ENCODE peak calls at places on chromosomes 1 and 21, in four cellular contexts. One of them, this sample, is unnamed. For H3K4me1, the result is how much of the 10 kb centered on the place peaks cover.

GRCh38 chr1:22712502-22713271 is 2.0 kb downstream of the EPHB2 start:
- DNase-seq in foreskin keratinocyte: no peak
- DNase-seq in left ventricle myocardium inferior: no peak
- DNase-seq in neural progenitor cell: peak
- DNase-seq in this sample: no peak

GRCh38 chr1:37958690-37959089 is 11.8 kb upstream of the INPP5B start:
- DNase-seq in foreskin keratinocyte: peak
- DNase-seq in left ventricle myocardium inferior: no peak
- DNase-seq in neural progenitor cell: no peak
- DNase-seq in this sample: no peak

GRCh38 chr1:214043167-214043566 is 55.4 kb downstream of the PROX1 start:
- DNase-seq in foreskin keratinocyte: no peak
- DNase-seq in left ventricle myocardium inferior: no peak
- DNase-seq in neural progenitor cell: no peak
- DNase-seq in this sample: no peak

GRCh38 chr1:64745986-64746940 is 1.4 kb downstream of the RAVER2 start:
- DNase-seq in foreskin keratinocyte: no peak
- DNase-seq in left ventricle myocardium inferior: peak
- DNase-seq in neural progenitor cell: no peak
- DNase-seq in this sample: peak

GRCh38 chr1:54487571-54488050 is 60.4 kb upstream of the ACOT11 start:
- DNase-seq in foreskin keratinocyte: no peak
- DNase-seq in left ventricle myocardium inferior: peak
- DNase-seq in neural progenitor cell: peak
- DNase-seq in this sample: no peak

GRCh38 chr1:239976130-239976968 is 115.3 kb upstream of the FMN2 start:
- DNase-seq in foreskin keratinocyte: no peak
- DNase-seq in left ventricle myocardium inferior: no peak
- DNase-seq in neural progenitor cell: peak
- DNase-seq in this sample: peak

GRCh38 chr1:30929135-30929889 is 20.8 kb upstream of the SDC3 start:
- DNase-seq in foreskin keratinocyte: no peak
- DNase-seq in left ventricle myocardium inferior: no peak
- DNase-seq in neural progenitor cell: peak
- DNase-seq in this sample: peak

GRCh38 chr21:42614391-42614790 is 39.0 kb upstream of the PDE9A start:
- DNase-seq in foreskin keratinocyte: no peak
- DNase-seq in left ventricle myocardium inferior: no peak
- DNase-seq in neural progenitor cell: no peak
- DNase-seq in this sample: no peak

GRCh38 chr1:158180741-158181576 is at the start of gene CD1D:
- DNase-seq in foreskin keratinocyte: no peak
- DNase-seq in left ventricle myocardium inferior: peak
- DNase-seq in neural progenitor cell: peak
- DNase-seq in this sample: peak

GRCh38 chr1:94720091-94720793 is 99.9 kb upstream of the SLC44A3 start:
- DNase-seq in foreskin keratinocyte: no peak
- DNase-seq in left ventricle myocardium inferior: no peak
- DNase-seq in neural progenitor cell: no peak
- DNase-seq in this sample: no peak

GRCh38 chr1:220776725-220777326 is 9.9 kb upstream of the MTARC1 start:
- DNase-seq in foreskin keratinocyte: no peak
- DNase-seq in left ventricle myocardium inferior: peak
- DNase-seq in neural progenitor cell: peak
- DNase-seq in this sample: peak

GRCh38 chr1:55816456-55816794 is 601.3 kb upstream of the USP24 start:
- DNase-seq in foreskin keratinocyte: no peak
- DNase-seq in left ventricle myocardium inferior: no peak
- DNase-seq in neural progenitor cell: no peak
- DNase-seq in this sample: no peak

GRCh38 chr1:114033961-114034360 is 54.7 kb downstream of the OLFML3 start:
- DNase-seq in foreskin keratinocyte: no peak
- DNase-seq in left ventricle myocardium inferior: no peak
- DNase-seq in neural progenitor cell: no peak
- DNase-seq in this sample: no peak

GRCh38 chr1:117093870-117094621 is 27.5 kb downstream of the TRIM45 start:
- DNase-seq in foreskin keratinocyte: peak
- DNase-seq in left ventricle myocardium inferior: no peak
- DNase-seq in neural progenitor cell: peak
- DNase-seq in this sample: peak

GRCh38 chr1:21342961-21343838 is 52.9 kb upstream of the ECE1 start:
- DNase-seq in foreskin keratinocyte: no peak
- DNase-seq in left ventricle myocardium inferior: no peak
- DNase-seq in neural progenitor cell: no peak
- DNase-seq in this sample: no peak

GRCh38 chr21:45632165-45632896 is 11.2 kb upstream of the PCBP3 start:
- DNase-seq in foreskin keratinocyte: no peak
- DNase-seq in left ventricle myocardium inferior: no peak
- DNase-seq in neural progenitor cell: no peak
- DNase-seq in this sample: no peak

GRCh38 chr1:63601463-63601862 is 8.3 kb downstream of the PGM1 start:
- DNase-seq in foreskin keratinocyte: no peak
- DNase-seq in left ventricle myocardium inferior: no peak
- DNase-seq in neural progenitor cell: peak
- DNase-seq in this sample: peak

GRCh38 chr21:44817914-44818635 is at the start of gene SUMO3:
- DNase-seq in foreskin keratinocyte: no peak
- DNase-seq in left ventricle myocardium inferior: peak
- DNase-seq in neural progenitor cell: peak
- DNase-seq in this sample: peak

GRCh38 chr1:88900883-88901282 is 9.5 kb upstream of the GTF2B start:
- DNase-seq in foreskin keratinocyte: no peak
- DNase-seq in left ventricle myocardium inferior: no peak
- DNase-seq in neural progenitor cell: no peak
- DNase-seq in this sample: no peak

GRCh38 chr1:111738436-111739221 is 566 bp downstream of the INKA2 start:
- DNase-seq in foreskin keratinocyte: peak
- DNase-seq in left ventricle myocardium inferior: peak
- DNase-seq in neural progenitor cell: peak
- DNase-seq in this sample: peak

GRCh38 chr1:47703981-47704596 is 266.2 kb downstream of the FOXD2 start:
- DNase-seq in foreskin keratinocyte: no peak
- DNase-seq in left ventricle myocardium inferior: no peak
- DNase-seq in neural progenitor cell: no peak
- DNase-seq in this sample: peak

GRCh38 chr1:24923485-24924113 is 6.5 kb downstream of the RUNX3 start:
- DNase-seq in foreskin keratinocyte: no peak
- DNase-seq in left ventricle myocardium inferior: no peak
- DNase-seq in neural progenitor cell: no peak
- DNase-seq in this sample: no peak

GRCh38 chr1:115969509-115969908 is 6.8 kb upstream of the SLC22A15 start:
- DNase-seq in foreskin keratinocyte: no peak
- DNase-seq in left ventricle myocardium inferior: no peak
- DNase-seq in neural progenitor cell: peak
- DNase-seq in this sample: peak

GRCh38 chr1:182978158-182978853 is 25.3 kb upstream of the SHCBP1L start:
- DNase-seq in foreskin keratinocyte: no peak
- DNase-seq in left ventricle myocardium inferior: no peak
- DNase-seq in neural progenitor cell: no peak
- DNase-seq in this sample: no peak

GRCh38 chr1:181595234-181595633 is 111.9 kb downstream of the CACNA1E start:
- DNase-seq in foreskin keratinocyte: no peak
- DNase-seq in left ventricle myocardium inferior: no peak
- DNase-seq in neural progenitor cell: no peak
- DNase-seq in this sample: no peak

GRCh38 chr1:15324867-15325335 is 77.9 kb downstream of the FHAD1 start:
- DNase-seq in foreskin keratinocyte: no peak
- DNase-seq in left ventricle myocardium inferior: no peak
- DNase-seq in neural progenitor cell: no peak
- DNase-seq in this sample: no peak

GRCh38 chr1:178172939-178173338 is 79.0 kb downstream of the RASAL2 start:
- DNase-seq in foreskin keratinocyte: no peak
- DNase-seq in left ventricle myocardium inferior: no peak
- DNase-seq in neural progenitor cell: no peak
- DNase-seq in this sample: no peak

GRCh38 chr1:178180405-178180804 is 86.5 kb downstream of the RASAL2 start:
- DNase-seq in foreskin keratinocyte: no peak
- DNase-seq in left ventricle myocardium inferior: no peak
- DNase-seq in neural progenitor cell: no peak
- DNase-seq in this sample: no peak

GRCh38 chr1:178169649-178170048 is 75.7 kb downstream of the RASAL2 start:
- DNase-seq in foreskin keratinocyte: no peak
- DNase-seq in left ventricle myocardium inferior: no peak
- DNase-seq in neural progenitor cell: no peak
- DNase-seq in this sample: no peak

DNA sequence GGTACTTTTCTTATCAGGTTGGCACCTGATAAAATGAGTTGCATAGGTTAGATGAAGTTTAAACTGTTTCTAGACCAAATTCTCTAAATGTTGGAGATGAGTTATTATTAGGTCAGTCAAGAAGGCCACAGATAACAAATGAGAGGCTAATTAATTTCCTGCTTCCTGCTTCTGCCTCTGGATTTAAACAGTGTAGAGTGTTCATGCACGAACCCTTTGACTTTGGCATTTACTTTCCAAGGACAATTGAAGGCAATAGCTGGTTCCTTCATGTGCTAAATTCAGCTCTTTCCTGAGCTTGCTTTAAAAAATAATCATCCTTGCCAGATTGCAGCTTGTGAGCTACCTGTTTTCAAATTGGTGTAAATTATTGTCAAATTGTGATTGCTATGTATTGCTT is 80.6 kb downstream of the RASAL2 start:
- DNase-seq in foreskin keratinocyte: no peak
- DNase-seq in left ventricle myocardium inferior: no peak
- DNase-seq in neural progenitor cell: no peak
- DNase-seq in this sample: no peak
- H3K4me1 ChIP-seq in foreskin keratinocyte: under half
- H3K4me1 ChIP-seq in left ventricle myocardium inferior: half or more
- H3K4me1 ChIP-seq in neural progenitor cell: under half
- H3K4me1 ChIP-seq in this sample: under half

GRCh38 chr1:98763488-98764141 is 102.1 kb downstream of the SNX7 start:
- DNase-seq in foreskin keratinocyte: no peak
- DNase-seq in left ventricle myocardium inferior: no peak
- DNase-seq in neural progenitor cell: peak
- DNase-seq in this sample: no peak

GRCh38 chr1:98766241-98766640 is 104.7 kb downstream of the SNX7 start:
- DNase-seq in foreskin keratinocyte: no peak
- DNase-seq in left ventricle myocardium inferior: no peak
- DNase-seq in neural progenitor cell: no peak
- DNase-seq in this sample: no peak

DNA sequence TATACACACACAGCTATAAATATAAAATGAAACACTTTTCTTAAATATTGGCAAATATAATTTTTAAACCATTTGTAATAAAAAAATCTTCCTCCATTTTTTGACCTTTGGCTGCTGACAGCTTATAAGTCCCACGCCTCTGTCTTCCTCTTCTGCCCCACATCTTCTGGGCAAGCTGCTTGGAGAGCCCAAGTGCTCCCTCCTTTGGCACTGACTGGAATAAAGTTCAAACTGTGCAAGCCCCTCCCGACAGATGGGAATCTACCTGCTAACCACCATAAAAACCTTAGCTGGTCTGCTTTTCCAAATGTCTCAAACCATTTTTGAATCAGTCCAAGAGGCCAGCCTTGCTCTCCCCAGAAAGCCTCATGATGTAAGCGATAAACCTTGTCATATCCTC is 99.7 kb downstream of the SNX7 start:
- DNase-seq in foreskin keratinocyte: no peak
- DNase-seq in left ventricle myocardium inferior: no peak
- DNase-seq in neural progenitor cell: peak
- DNase-seq in this sample: peak
- TF ChIP-seq CTCF in foreskin keratinocyte: peak
- TF ChIP-seq CTCF in left ventricle myocardium inferior: no peak
- TF ChIP-seq CTCF in neural progenitor cell: peak
- TF ChIP-seq CTCF in this sample: peak

GRCh38 chr1:243490748-243491686 is 235.2 kb downstream of the SDCCAG8 start:
- DNase-seq in foreskin keratinocyte: no peak
- DNase-seq in left ventricle myocardium inferior: no peak
- DNase-seq in neural progenitor cell: no peak
- DNase-seq in this sample: no peak

GRCh38 chr1:243490147-243490546 is 234.3 kb downstream of the SDCCAG8 start:
- DNase-seq in foreskin keratinocyte: no peak
- DNase-seq in left ventricle myocardium inferior: no peak
- DNase-seq in neural progenitor cell: no peak
- DNase-seq in this sample: no peak

GRCh38 chr1:243489164-243489527 is 233.3 kb downstream of the SDCCAG8 start:
- DNase-seq in foreskin keratinocyte: no peak
- DNase-seq in left ventricle myocardium inferior: no peak
- DNase-seq in neural progenitor cell: no peak
- DNase-seq in this sample: no peak

GRCh38 chr1:243488459-243489163 is 232.8 kb downstream of the SDCCAG8 start:
- DNase-seq in foreskin keratinocyte: no peak
- DNase-seq in left ventricle myocardium inferior: no peak
- DNase-seq in neural progenitor cell: no peak
- DNase-seq in this sample: no peak

DNA sequence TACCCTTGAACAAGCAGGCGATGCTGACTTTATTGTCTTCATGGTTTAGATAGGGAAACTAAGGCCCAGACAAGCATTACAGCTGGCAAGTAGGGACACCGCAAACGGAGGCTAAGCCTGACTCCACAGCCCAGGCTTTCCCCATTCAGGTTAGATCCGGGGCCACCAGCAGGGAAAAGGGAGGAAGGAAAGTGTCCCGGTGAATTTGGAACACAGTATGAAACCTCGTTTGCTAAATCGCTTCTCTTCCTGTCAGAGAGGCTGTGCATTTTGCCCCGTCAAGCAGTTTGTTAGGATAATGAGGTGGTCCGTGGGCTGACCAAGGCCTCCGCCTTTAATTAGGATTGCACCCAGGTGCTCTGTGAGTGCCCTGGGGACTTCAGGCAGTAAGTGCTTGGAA is 233.8 kb downstream of the SDCCAG8 start:
- DNase-seq in foreskin keratinocyte: no peak
- DNase-seq in left ventricle myocardium inferior: no peak
- DNase-seq in neural progenitor cell: no peak
- DNase-seq in this sample: no peak
- H3K27ac ChIP-seq in foreskin keratinocyte: no peak
- H3K27ac ChIP-seq in left ventricle myocardium inferior: no peak
- H3K27ac ChIP-seq in neural progenitor cell: no peak
- H3K27ac ChIP-seq in this sample: no peak

DNA sequence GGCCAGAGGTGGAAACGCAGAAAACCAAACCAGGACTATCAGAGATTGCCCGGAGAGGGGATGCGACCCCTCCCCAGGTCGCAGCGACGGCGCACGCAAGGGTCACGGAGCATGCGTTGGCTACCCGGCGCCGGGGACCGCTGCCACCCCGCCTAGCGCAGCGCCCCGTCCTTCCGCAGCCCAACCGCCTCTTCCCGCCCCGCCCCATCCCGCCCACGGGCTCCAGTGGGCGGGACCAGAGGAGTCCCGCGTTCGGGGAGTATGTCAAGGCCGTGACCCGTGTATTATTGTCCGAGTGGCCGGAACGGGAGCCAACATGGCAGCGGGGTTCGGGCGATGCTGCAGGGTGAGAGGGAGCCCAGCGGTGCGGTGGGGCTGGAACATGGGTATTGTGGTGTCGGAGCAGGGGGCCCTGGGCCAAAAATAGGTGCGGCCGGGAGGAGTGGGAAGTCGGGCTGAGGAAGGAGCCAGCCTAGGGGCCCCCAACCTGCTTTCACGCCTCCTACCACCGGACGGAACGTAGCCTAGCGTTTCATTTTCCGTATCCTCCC is at the start of gene ACADM:
- DNase-seq in foreskin keratinocyte: peak
- DNase-seq in left ventricle myocardium inferior: peak
- DNase-seq in neural progenitor cell: peak
- DNase-seq in this sample: peak
- H3K4me1 ChIP-seq in foreskin keratinocyte: under half
- H3K4me1 ChIP-seq in left ventricle myocardium inferior: under half
- H3K4me1 ChIP-seq in neural progenitor cell: under half
- H3K4me1 ChIP-seq in this sample: under half

This sample was measured in A673.